ENCODE peak calls at places on chromosome 10, in seven cellular contexts. D, B, W, V, Y, J and Z are unnamed samples.
A peak's percentile ranks its signal among the peaks of the same experiment; 100 is the strongest.

GRCh38 chr10:59047957-59048618 is 128.4 kb upstream of the PHYHIPL start:
- DNase-seq in W (no peak), J (no peak), D (no peak), Y (no peak), V (no peak), B (no peak), Z (no peak)

GRCh38 chr10:43220971-43221418 is 45.9 kb downstream of the RASGEF1A start:
- DNase-seq in V (no peak), J (peak; percentile 35), Y (no peak), W (no peak), B (peak; percentile 33), D (peak; percentile 21), Z (no peak)

GRCh38 chr10:98029149-98030092 is 1.0 kb downstream of the CRTAC1 start:
- DNase-seq in B (no peak), Y (no peak), J (no peak), W (no peak), V (no peak), D (no peak), Z (no peak)

GRCh38 chr10:34742456-34742855 is 72.6 kb downstream of the PARD3 start:
- DNase-seq in D (no peak), B (no peak), V (no peak), Y (no peak), J (no peak), W (no peak), Z (no peak)

GRCh38 chr10:118595064-118595420 is 406 bp downstream of the PRLHR start:
- DNase-seq in V (no peak), W (no peak), J (no peak), B (no peak), D (no peak), Y (no peak), Z (no peak)

GRCh38 chr10:121302541-121303180 is 295.6 kb downstream of the FGFR2 start:
- DNase-seq in Y (no peak), B (no peak), V (no peak), D (no peak), J (no peak), W (no peak), Z (no peak)

GRCh38 chr10:70223728-70224127 is 9.5 kb downstream of the PPA1 start:
- DNase-seq in V (no peak), D (no peak), Y (no peak), W (no peak), J (no peak), B (no peak), Z (no peak)

GRCh38 chr10:24944512-24945255 is 7.7 kb downstream of the PRTFDC1 start:
- DNase-seq in J (no peak), W (no peak), B (no peak), Y (peak; percentile 75), V (no peak), D (no peak), Z (peak; percentile 14)

GRCh38 chr10:2076528-2076927 is 339.2 kb upstream of the ADARB2 start:
- DNase-seq in J (no peak), D (no peak), V (no peak), W (no peak), Y (no peak), B (no peak), Z (no peak)

GRCh38 chr10:10914129-10914528 is 103.5 kb upstream of the CELF2 start:
- DNase-seq in B (no peak), J (no peak), V (no peak), W (peak; percentile 47), D (no peak), Y (peak; percentile 62), Z (no peak)

GRCh38 chr10:50470345-50470744 is 153.4 kb downstream of the SGMS1 start:
- DNase-seq in W (no peak), Y (no peak), J (no peak), B (no peak), V (peak; percentile 62), D (no peak), Z (no peak)

GRCh38 chr10:50152792-50153272 is 85.1 kb downstream of the WASHC2A start:
- DNase-seq in Y (no peak), B (no peak), V (no peak), W (peak; percentile 17), J (peak; percentile 52), D (peak; percentile 63), Z (peak; percentile 21)

GRCh38 chr10:53458007-53458406 is 685.4 kb upstream of the MBL2 start:
- DNase-seq in V (no peak), B (no peak), Y (no peak), W (no peak), J (no peak), D (no peak), Z (peak; percentile 20)

GRCh38 chr10:72834183-72834825 is 59.2 kb upstream of the OIT3 start:
- DNase-seq in D (no peak), Y (peak; percentile 86), V (peak; percentile 77), J (no peak), B (no peak), W (peak; percentile 43), Z (peak; percentile 50)

GRCh38 chr10:133335238-133336122 is 1.2 kb downstream of the CALY start:
- DNase-seq in B (no peak), J (peak; percentile 58), W (peak; percentile 57), Y (peak; percentile 79), D (peak; percentile 76), V (peak; percentile 71), Z (no peak)

GRCh38 chr10:79353726-79354125 is 6.5 kb downstream of the PPIF start:
- DNase-seq in W (no peak), V (no peak), D (no peak), B (no peak), J (no peak), Y (no peak), Z (no peak)

GRCh38 chr10:50552771-50553535 is 70.8 kb downstream of the SGMS1 start:
- DNase-seq in V (peak; percentile 64), D (no peak), Y (peak; percentile 71), J (no peak), B (no peak), W (no peak), Z (no peak)

GRCh38 chr10:96304241-96304640 is at the start of gene DNTT:
- DNase-seq in B (no peak), V (no peak), J (no peak), W (no peak), D (no peak), Y (no peak), Z (no peak)

GRCh38 chr10:96295475-96295874 is 8.8 kb upstream of the DNTT start:
- DNase-seq in W (no peak), Y (no peak), B (no peak), V (peak; percentile 19), J (no peak), D (no peak), Z (no peak)

GRCh38 chr10:96298362-96298761 is 5.9 kb upstream of the DNTT start:
- DNase-seq in D (no peak), V (no peak), B (no peak), W (no peak), J (no peak), Y (no peak), Z (no peak)

GRCh38 chr10:96301616-96302015 is 2.6 kb upstream of the DNTT start:
- DNase-seq in Y (no peak), B (no peak), J (no peak), W (no peak), V (no peak), D (no peak), Z (no peak)

GRCh38 chr10:96299383-96299782 is 4.9 kb upstream of the DNTT start:
- DNase-seq in Y (no peak), J (no peak), V (peak; percentile 53), W (no peak), D (no peak), B (no peak), Z (no peak)
- H3K4me1 ChIP-seq in Y (peaks cover 8% of the 10 kb centered on the region), J (no peaks in the 10 kb centered on the region), V (no peaks in the 10 kb centered on the region), W (no peaks in the 10 kb centered on the region), D (peaks cover 3% of the 10 kb centered on the region), B (no peaks in the 10 kb centered on the region), Z (no peaks in the 10 kb centered on the region)

DNA sequence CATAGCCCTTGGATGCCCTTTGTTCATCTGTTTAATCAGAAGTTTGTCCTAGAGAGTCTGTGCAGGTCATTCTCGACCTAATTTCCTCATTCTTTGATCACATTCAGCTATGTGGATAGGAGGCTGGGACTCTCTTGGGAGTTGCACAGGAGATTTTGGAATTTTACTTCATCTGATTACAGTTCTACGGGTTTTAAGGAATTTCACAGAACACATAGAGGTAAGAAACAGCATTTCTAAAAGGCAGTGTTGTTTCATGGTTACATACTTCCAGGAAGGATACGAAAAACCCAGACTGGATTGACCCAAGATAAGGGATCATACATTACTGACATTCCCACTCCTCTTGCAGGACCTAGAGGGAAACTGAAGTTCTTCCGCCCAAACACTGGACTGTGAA is 45.9 kb downstream of the GATA3 start:
- DNase-seq in W (no peak), B (no peak), J (no peak), Y (no peak), D (no peak), V (no peak), Z (no peak)
- H3K4me1 ChIP-seq in W (no peaks in the 10 kb centered on the region), B (no peaks in the 10 kb centered on the region), J (peaks cover 8% of the 10 kb centered on the region), Y (peaks cover 14% of the 10 kb centered on the region), D (no peaks in the 10 kb centered on the region), V (no peaks in the 10 kb centered on the region), Z (no peaks in the 10 kb centered on the region)

GRCh38 chr10:103800789-103801540 is 54.4 kb downstream of the SH3PXD2A start:
- DNase-seq in V (peak; percentile 79), D (no peak), J (no peak), B (peak; percentile 66), Y (no peak), W (no peak), Z (no peak)

GRCh38 chr10:103800110-103800509 is 55.3 kb downstream of the SH3PXD2A start:
- DNase-seq in D (no peak), V (no peak), W (no peak), J (no peak), B (no peak), Y (no peak), Z (no peak)

GRCh38 chr10:103797857-103798256 is 57.5 kb downstream of the SH3PXD2A start:
- DNase-seq in J (no peak), Y (no peak), V (no peak), D (no peak), B (no peak), W (no peak), Z (no peak)

GRCh38 chr10:103798511-103798910 is 56.9 kb downstream of the SH3PXD2A start:
- DNase-seq in Y (no peak), V (no peak), J (no peak), D (no peak), W (no peak), B (no peak), Z (no peak)

DNA sequence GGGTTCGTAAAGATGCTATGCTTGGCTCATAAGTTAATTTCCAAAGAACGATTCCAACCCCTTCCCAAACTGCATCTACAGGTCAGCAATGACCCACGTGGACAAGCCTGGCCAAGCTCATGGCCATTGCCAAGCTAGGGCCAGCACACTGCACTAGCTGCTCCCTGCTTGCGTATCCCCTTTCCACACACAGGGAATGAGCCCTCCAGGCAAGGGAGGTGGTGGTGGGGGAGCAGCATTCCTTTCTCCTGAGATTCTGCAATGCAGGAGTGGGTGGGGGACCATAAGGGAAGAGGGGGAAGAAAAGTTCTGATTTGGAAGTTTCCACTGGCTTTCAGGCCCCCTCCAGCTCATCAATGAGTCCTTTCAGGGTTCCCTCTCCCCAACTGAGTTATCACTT is 56.0 kb downstream of the SH3PXD2A start:
- DNase-seq in B (no peak), W (no peak), V (no peak), J (no peak), D (no peak), Y (no peak), Z (no peak)
- H3K4me1 ChIP-seq in B (no peaks in the 10 kb centered on the region), W (no peaks in the 10 kb centered on the region), V (peaks cover 26% of the 10 kb centered on the region), J (peaks cover 16% of the 10 kb centered on the region), D (peaks cover 9% of the 10 kb centered on the region), Y (peaks cover 29% of the 10 kb centered on the region), Z (peaks cover 2% of the 10 kb centered on the region)

DNA sequence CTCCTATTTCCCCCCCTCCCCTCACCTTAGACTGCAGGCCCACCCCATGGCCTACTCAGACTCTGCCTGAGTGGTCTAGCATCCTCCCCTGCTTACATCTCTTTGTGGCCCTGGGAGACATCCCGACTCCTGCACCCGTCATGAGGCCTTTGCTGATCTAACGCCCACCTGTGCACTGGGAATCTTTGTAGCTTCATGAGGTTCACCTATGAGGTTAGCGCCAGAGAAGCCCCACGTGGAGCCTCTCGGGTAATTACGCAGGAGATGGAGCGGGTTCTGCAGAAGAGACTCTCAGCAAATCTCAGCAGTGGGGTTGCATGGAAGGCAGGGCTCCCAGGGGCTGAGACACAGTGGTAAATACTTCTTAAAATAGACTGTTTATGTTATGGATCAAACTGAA is 43.5 kb upstream of the HSPA12A start:
- DNase-seq in D (no peak), W (no peak), V (no peak), Y (no peak), J (no peak), B (no peak), Z (no peak)
- H3K4me1 ChIP-seq in D (no peaks in the 10 kb centered on the region), W (no peaks in the 10 kb centered on the region), V (peaks cover 5% of the 10 kb centered on the region), Y (no peaks in the 10 kb centered on the region), J (peaks cover 8% of the 10 kb centered on the region), B (no peaks in the 10 kb centered on the region), Z (no peaks in the 10 kb centered on the region)